ENCODE peak calls at places on chromosomes 4 and X, in nine cellular contexts. S is IMR-90; Z is AG09319; D is adipocyte; F is B cell; X is naive thymus-derived CD4-positive, alpha-beta T cell; A is OCI-M1; Y is hippocampal formation; E is Ammon's horn. R is an unnamed sample.

GRCh38 chrX:45719751-45720501 is 519.2 kb upstream of the DIPK2B start:
- DNase-seq in S (no peak), Z (no peak), D (no peak), F (no peak), X (no peak), A (peak), Y (no peak), E (no peak), R (no peak)

GRCh38 chr4:109994415-109994827 is 81.7 kb downstream of the EGF start:
- DNase-seq in S (no peak), Z (no peak), D (no peak), F (no peak), X (no peak), A (peak), Y (no peak), E (no peak), R (no peak)

GRCh38 chr4:168832746-168833575 is 177.1 kb downstream of the CBR4 start:
- DNase-seq in S (no peak), Z (no peak), D (peak), F (peak), X (no peak), A (no peak), Y (peak), E (peak), R (peak)

GRCh38 chrX:78527263-78527662 is 131.9 kb downstream of the RTL3 start:
- DNase-seq in S (peak), Z (no peak), D (no peak), F (no peak), X (no peak), A (peak), Y (no peak), E (no peak), R (no peak)

GRCh38 chrX:119826399-119826959 is 26.3 kb downstream of the UPF3B start:
- DNase-seq in S (peak), Z (no peak), D (peak), F (no peak), X (no peak), A (peak), Y (no peak), E (no peak), R (no peak)

GRCh38 chrX:136879001-136879667 is 1.4 kb downstream of the RBMX start:
- DNase-seq in S (no peak), Z (no peak), D (peak), F (peak), X (no peak), A (no peak), Y (no peak), E (no peak), R (no peak)

GRCh38 chrX:34849371-34849770 is 93.2 kb upstream of the FAM47B start:
- DNase-seq in S (peak), Z (peak), D (peak), F (no peak), X (no peak), A (no peak), Y (no peak), E (no peak), R (no peak)

GRCh38 chr4:168631241-168632151 is 134.6 kb downstream of the PALLD start:
- DNase-seq in S (peak), Z (no peak), D (peak), F (no peak), X (no peak), A (no peak), Y (no peak), E (peak), R (no peak)

GRCh38 chr4:181261279-181261678 is 981.9 kb upstream of the TENM3 start:
- DNase-seq in S (peak), Z (no peak), D (peak), F (no peak), X (no peak), A (peak), Y (no peak), E (peak), R (no peak)

GRCh38 chr4:116362603-116363002 is 722.8 kb downstream of the TRAM1L1 start:
- DNase-seq in S (no peak), Z (no peak), D (no peak), F (no peak), X (no peak), A (no peak), Y (no peak), E (no peak), R (no peak)

GRCh38 chr4:824461-825062 is 1.4 kb downstream of the CPLX1 start:
- DNase-seq in S (no peak), Z (no peak), D (no peak), F (no peak), X (no peak), A (no peak), Y (no peak), E (no peak), R (no peak)

GRCh38 chr4:149765630-149766029 is 50.0 kb downstream of the IQCM start:
- DNase-seq in S (peak), Z (no peak), D (peak), F (no peak), X (no peak), A (peak), Y (no peak), E (no peak), R (no peak)

GRCh38 chr4:2925931-2926860 is 37.0 kb downstream of the NOP14 start:
- DNase-seq in S (no peak), Z (no peak), D (no peak), F (no peak), X (no peak), A (no peak), Y (no peak), E (no peak), R (no peak)